ENCODE peak calls at places on chromosomes 11 and 22, in ten cellular contexts. One of them, this sample, is unnamed.

GRCh38 chr22:44665115-44665514 is 36.9 kb upstream of the PRR5 start:
- DNase-seq in RCC 7860: peak; percentile 55
- DNase-seq in NCI-H1092: no peak
- DNase-seq in stimulated activated CD4-positive, alpha-beta T cell treated with anti-CD3 and anti-CD28 coated beads, Interleukin-2, amount 100 ng/mL, for 48 hours: no peak
- DNase-seq in NCI-H1436: no peak
- DNase-seq in HuH-7.5: no peak
- DNase-seq in amniotic epithelial cell: peak; percentile 31
- DNase-seq in MCF 10A: no peak
- DNase-seq in activated T-helper 1 cell treated with Interleukin-2 at 50 U/mL for 16 hours: no peak
- DNase-seq in PC-3: no peak
- DNase-seq in this sample: no peak

GRCh38 chr11:130649749-130650275 is 201.4 kb downstream of the ADAMTS15 start:
- DNase-seq in stimulated activated CD4-positive, alpha-beta T cell treated with anti-CD3 and anti-CD28 coated beads, Interleukin-2, amount 100 ng/mL, for 48 hours: no peak
- DNase-seq in amniotic epithelial cell: no peak
- DNase-seq in HuH-7.5: no peak
- DNase-seq in NCI-H1092: no peak
- DNase-seq in RCC 7860: no peak
- DNase-seq in NCI-H1436: no peak
- DNase-seq in activated T-helper 1 cell treated with Interleukin-2 at 50 U/mL for 16 hours: no peak
- DNase-seq in MCF 10A: no peak
- DNase-seq in PC-3: no peak
- DNase-seq in this sample: no peak

GRCh38 chr11:62889484-62890437 is 9.1 kb downstream of the SLC3A2 start:
- DNase-seq in NCI-H1092: no peak
- DNase-seq in HuH-7.5: peak; percentile 73
- DNase-seq in amniotic epithelial cell: peak; percentile 97
- DNase-seq in RCC 7860: peak; percentile 60
- DNase-seq in activated T-helper 1 cell treated with Interleukin-2 at 50 U/mL for 16 hours: no peak
- DNase-seq in MCF 10A: peak; percentile 28
- DNase-seq in PC-3: peak; percentile 42
- DNase-seq in stimulated activated CD4-positive, alpha-beta T cell treated with anti-CD3 and anti-CD28 coated beads, Interleukin-2, amount 100 ng/mL, for 48 hours: no peak
- DNase-seq in NCI-H1436: no peak
- DNase-seq in this sample: peak; percentile 79

GRCh38 chr22:38841635-38842034 is 2.2 kb downstream of the NPTXR start:
- DNase-seq in PC-3: no peak
- DNase-seq in activated T-helper 1 cell treated with Interleukin-2 at 50 U/mL for 16 hours: no peak
- DNase-seq in NCI-H1092: no peak
- DNase-seq in MCF 10A: no peak
- DNase-seq in stimulated activated CD4-positive, alpha-beta T cell treated with anti-CD3 and anti-CD28 coated beads, Interleukin-2, amount 100 ng/mL, for 48 hours: no peak
- DNase-seq in RCC 7860: no peak
- DNase-seq in HuH-7.5: no peak
- DNase-seq in NCI-H1436: no peak
- DNase-seq in amniotic epithelial cell: no peak
- DNase-seq in this sample: no peak

GRCh38 chr11:61711493-61711892 is 31.3 kb downstream of the DAGLA start:
- DNase-seq in HuH-7.5: no peak
- DNase-seq in activated T-helper 1 cell treated with Interleukin-2 at 50 U/mL for 16 hours: no peak
- DNase-seq in MCF 10A: no peak
- DNase-seq in RCC 7860: no peak
- DNase-seq in NCI-H1092: peak; percentile 82
- DNase-seq in amniotic epithelial cell: no peak
- DNase-seq in NCI-H1436: peak; percentile 34
- DNase-seq in PC-3: no peak
- DNase-seq in stimulated activated CD4-positive, alpha-beta T cell treated with anti-CD3 and anti-CD28 coated beads, Interleukin-2, amount 100 ng/mL, for 48 hours: no peak
- DNase-seq in this sample: no peak

GRCh38 chr11:80916180-80916811 is 1475.5 kb upstream of the TENM4 start:
- DNase-seq in NCI-H1436: no peak
- DNase-seq in stimulated activated CD4-positive, alpha-beta T cell treated with anti-CD3 and anti-CD28 coated beads, Interleukin-2, amount 100 ng/mL, for 48 hours: no peak
- DNase-seq in HuH-7.5: no peak
- DNase-seq in amniotic epithelial cell: no peak
- DNase-seq in PC-3: no peak
- DNase-seq in MCF 10A: no peak
- DNase-seq in NCI-H1092: no peak
- DNase-seq in activated T-helper 1 cell treated with Interleukin-2 at 50 U/mL for 16 hours: no peak
- DNase-seq in RCC 7860: no peak
- DNase-seq in this sample: no peak

GRCh38 chr22:20931126-20931654 is 14.0 kb downstream of the CRKL start:
- DNase-seq in NCI-H1436: no peak
- DNase-seq in activated T-helper 1 cell treated with Interleukin-2 at 50 U/mL for 16 hours: no peak
- DNase-seq in MCF 10A: no peak
- DNase-seq in PC-3: no peak
- DNase-seq in NCI-H1092: no peak
- DNase-seq in RCC 7860: no peak
- DNase-seq in stimulated activated CD4-positive, alpha-beta T cell treated with anti-CD3 and anti-CD28 coated beads, Interleukin-2, amount 100 ng/mL, for 48 hours: no peak
- DNase-seq in amniotic epithelial cell: no peak
- DNase-seq in HuH-7.5: no peak
- DNase-seq in this sample: no peak

GRCh38 chr11:28598531-28598930 is 490.3 kb downstream of the METTL15 start:
- DNase-seq in PC-3: no peak
- DNase-seq in HuH-7.5: no peak
- DNase-seq in MCF 10A: no peak
- DNase-seq in NCI-H1092: no peak
- DNase-seq in RCC 7860: no peak
- DNase-seq in amniotic epithelial cell: no peak
- DNase-seq in stimulated activated CD4-positive, alpha-beta T cell treated with anti-CD3 and anti-CD28 coated beads, Interleukin-2, amount 100 ng/mL, for 48 hours: no peak
- DNase-seq in activated T-helper 1 cell treated with Interleukin-2 at 50 U/mL for 16 hours: no peak
- DNase-seq in NCI-H1436: no peak
- DNase-seq in this sample: no peak

GRCh38 chr22:46043339-46043738 is 66.4 kb upstream of the WNT7B start:
- DNase-seq in HuH-7.5: no peak
- DNase-seq in activated T-helper 1 cell treated with Interleukin-2 at 50 U/mL for 16 hours: no peak
- DNase-seq in NCI-H1436: no peak
- DNase-seq in MCF 10A: no peak
- DNase-seq in NCI-H1092: no peak
- DNase-seq in stimulated activated CD4-positive, alpha-beta T cell treated with anti-CD3 and anti-CD28 coated beads, Interleukin-2, amount 100 ng/mL, for 48 hours: no peak
- DNase-seq in RCC 7860: no peak
- DNase-seq in PC-3: no peak
- DNase-seq in amniotic epithelial cell: no peak
- DNase-seq in this sample: no peak

GRCh38 chr11:64792482-64792881 is 10.5 kb downstream of the MAP4K2 start:
- DNase-seq in amniotic epithelial cell: no peak
- DNase-seq in NCI-H1092: no peak
- DNase-seq in PC-3: no peak
- DNase-seq in NCI-H1436: no peak
- DNase-seq in stimulated activated CD4-positive, alpha-beta T cell treated with anti-CD3 and anti-CD28 coated beads, Interleukin-2, amount 100 ng/mL, for 48 hours: no peak
- DNase-seq in activated T-helper 1 cell treated with Interleukin-2 at 50 U/mL for 16 hours: no peak
- DNase-seq in RCC 7860: no peak
- DNase-seq in HuH-7.5: no peak
- DNase-seq in MCF 10A: no peak
- DNase-seq in this sample: no peak

GRCh38 chr22:44045171-44045570 is 21.1 kb downstream of the PARVB start:
- DNase-seq in NCI-H1092: no peak
- DNase-seq in RCC 7860: no peak
- DNase-seq in HuH-7.5: no peak
- DNase-seq in stimulated activated CD4-positive, alpha-beta T cell treated with anti-CD3 and anti-CD28 coated beads, Interleukin-2, amount 100 ng/mL, for 48 hours: no peak
- DNase-seq in activated T-helper 1 cell treated with Interleukin-2 at 50 U/mL for 16 hours: no peak
- DNase-seq in NCI-H1436: no peak
- DNase-seq in amniotic epithelial cell: no peak
- DNase-seq in PC-3: peak; percentile 5
- DNase-seq in MCF 10A: no peak
- DNase-seq in this sample: no peak

GRCh38 chr11:70834277-70834940 is 418.0 kb downstream of the SHANK2 start:
- DNase-seq in PC-3: no peak
- DNase-seq in NCI-H1436: peak; percentile 5
- DNase-seq in MCF 10A: no peak
- DNase-seq in amniotic epithelial cell: no peak
- DNase-seq in stimulated activated CD4-positive, alpha-beta T cell treated with anti-CD3 and anti-CD28 coated beads, Interleukin-2, amount 100 ng/mL, for 48 hours: no peak
- DNase-seq in HuH-7.5: no peak
- DNase-seq in RCC 7860: no peak
- DNase-seq in NCI-H1092: no peak
- DNase-seq in activated T-helper 1 cell treated with Interleukin-2 at 50 U/mL for 16 hours: no peak
- DNase-seq in this sample: no peak

GRCh38 chr22:24097961-24098391 is 83.3 kb upstream of the SUSD2 start:
- DNase-seq in amniotic epithelial cell: no peak
- DNase-seq in HuH-7.5: no peak
- DNase-seq in RCC 7860: no peak
- DNase-seq in MCF 10A: no peak
- DNase-seq in PC-3: no peak
- DNase-seq in NCI-H1092: no peak
- DNase-seq in stimulated activated CD4-positive, alpha-beta T cell treated with anti-CD3 and anti-CD28 coated beads, Interleukin-2, amount 100 ng/mL, for 48 hours: no peak
- DNase-seq in activated T-helper 1 cell treated with Interleukin-2 at 50 U/mL for 16 hours: no peak
- DNase-seq in NCI-H1436: no peak
- DNase-seq in this sample: no peak

GRCh38 chr11:127108838-127109237 is 108.3 kb upstream of the KIRREL3 start:
- DNase-seq in NCI-H1436: no peak
- DNase-seq in amniotic epithelial cell: no peak
- DNase-seq in MCF 10A: no peak
- DNase-seq in HuH-7.5: no peak
- DNase-seq in PC-3: no peak
- DNase-seq in RCC 7860: no peak
- DNase-seq in NCI-H1092: no peak
- DNase-seq in stimulated activated CD4-positive, alpha-beta T cell treated with anti-CD3 and anti-CD28 coated beads, Interleukin-2, amount 100 ng/mL, for 48 hours: no peak
- DNase-seq in activated T-helper 1 cell treated with Interleukin-2 at 50 U/mL for 16 hours: no peak
- DNase-seq in this sample: no peak

GRCh38 chr11:47391077-47391583 is 12.8 kb upstream of the SPI1 start:
- DNase-seq in RCC 7860: no peak
- DNase-seq in NCI-H1436: no peak
- DNase-seq in MCF 10A: no peak
- DNase-seq in activated T-helper 1 cell treated with Interleukin-2 at 50 U/mL for 16 hours: no peak
- DNase-seq in stimulated activated CD4-positive, alpha-beta T cell treated with anti-CD3 and anti-CD28 coated beads, Interleukin-2, amount 100 ng/mL, for 48 hours: no peak
- DNase-seq in HuH-7.5: no peak
- DNase-seq in PC-3: no peak
- DNase-seq in amniotic epithelial cell: no peak
- DNase-seq in NCI-H1092: no peak
- DNase-seq in this sample: no peak

GRCh38 chr11:128575956-128576340 is 11.4 kb downstream of the ETS1 start:
- DNase-seq in NCI-H1436: no peak
- DNase-seq in amniotic epithelial cell: peak; percentile 40
- DNase-seq in RCC 7860: no peak
- DNase-seq in HuH-7.5: no peak
- DNase-seq in stimulated activated CD4-positive, alpha-beta T cell treated with anti-CD3 and anti-CD28 coated beads, Interleukin-2, amount 100 ng/mL, for 48 hours: no peak
- DNase-seq in PC-3: no peak
- DNase-seq in NCI-H1092: peak; percentile 49
- DNase-seq in activated T-helper 1 cell treated with Interleukin-2 at 50 U/mL for 16 hours: no peak
- DNase-seq in MCF 10A: no peak
- DNase-seq in this sample: no peak

GRCh38 chr22:35432226-35432905 is 32.4 kb downstream of the MCM5 start:
- DNase-seq in HuH-7.5: no peak
- DNase-seq in RCC 7860: no peak
- DNase-seq in amniotic epithelial cell: no peak
- DNase-seq in MCF 10A: no peak
- DNase-seq in PC-3: no peak
- DNase-seq in activated T-helper 1 cell treated with Interleukin-2 at 50 U/mL for 16 hours: no peak
- DNase-seq in stimulated activated CD4-positive, alpha-beta T cell treated with anti-CD3 and anti-CD28 coated beads, Interleukin-2, amount 100 ng/mL, for 48 hours: no peak
- DNase-seq in NCI-H1436: no peak
- DNase-seq in NCI-H1092: no peak
- DNase-seq in this sample: no peak

GRCh38 chr11:45805305-45806071 is 539 bp downstream of the SLC35C1 start:
- DNase-seq in activated T-helper 1 cell treated with Interleukin-2 at 50 U/mL for 16 hours: no peak
- DNase-seq in HuH-7.5: peak; percentile 26
- DNase-seq in MCF 10A: peak; percentile 22
- DNase-seq in NCI-H1092: no peak
- DNase-seq in PC-3: peak; percentile 27
- DNase-seq in RCC 7860: peak; percentile 42
- DNase-seq in stimulated activated CD4-positive, alpha-beta T cell treated with anti-CD3 and anti-CD28 coated beads, Interleukin-2, amount 100 ng/mL, for 48 hours: no peak
- DNase-seq in NCI-H1436: no peak
- DNase-seq in amniotic epithelial cell: peak; percentile 71
- DNase-seq in this sample: peak; percentile 81

GRCh38 chr11:71331631-71332030 is 79.3 kb upstream of the SHANK2 start:
- DNase-seq in RCC 7860: no peak
- DNase-seq in HuH-7.5: no peak
- DNase-seq in NCI-H1436: no peak
- DNase-seq in activated T-helper 1 cell treated with Interleukin-2 at 50 U/mL for 16 hours: no peak
- DNase-seq in MCF 10A: no peak
- DNase-seq in NCI-H1092: no peak
- DNase-seq in PC-3: no peak
- DNase-seq in amniotic epithelial cell: no peak
- DNase-seq in stimulated activated CD4-positive, alpha-beta T cell treated with anti-CD3 and anti-CD28 coated beads, Interleukin-2, amount 100 ng/mL, for 48 hours: no peak
- DNase-seq in this sample: no peak

This sample was measured in hepatocyte.